ENCODE peak calls at places on chromosomes 16 and 17, in six cellular contexts. H is A549, I is HepG2, A is SK-N-SH, G is GM12878, Z is H1. T is an unnamed sample.

GRCh38 chr16:29962344-29962994 is 590 bp downstream of the TMEM219 start:
- DNase-seq in A (no peak), Z (no peak), I (peak), H (peak), G (no peak), T (peak)

GRCh38 chr17:11705111-11705510 is 106.8 kb downstream of the DNAH9 start:
- DNase-seq in G (no peak), H (no peak), A (no peak), I (peak), Z (no peak), T (no peak)

GRCh38 chr17:48021964-48022363 is 15.6 kb downstream of the COPZ2 start:
- DNase-seq in Z (no peak), I (no peak), A (no peak), G (no peak), H (no peak), T (no peak)

GRCh38 chr17:12765544-12765943 is 23.8 kb upstream of the ARHGAP44 start:
- DNase-seq in Z (no peak), I (no peak), G (no peak), H (peak), A (no peak), T (peak)

GRCh38 chr17:60640503-60640902 is 37.1 kb upstream of the BCAS3 start:
- DNase-seq in A (no peak), Z (no peak), H (peak), G (no peak), I (peak), T (no peak)

GRCh38 chr16:86984286-86984685 is 332.9 kb downstream of the C16orf95 start:
- DNase-seq in I (no peak), A (no peak), Z (no peak), G (no peak), H (no peak), T (no peak)

GRCh38 chr17:27466748-27467375 is 10.6 kb downstream of the KSR1 start:
- DNase-seq in Z (no peak), G (peak), I (no peak), A (no peak), H (no peak), T (no peak)

GRCh38 chr16:51124896-51125295 is 26.2 kb downstream of the SALL1 start:
- DNase-seq in I (no peak), A (no peak), H (no peak), G (no peak), Z (no peak), T (no peak)

GRCh38 chr17:30961213-30962188 is 9.3 kb upstream of the RNF135 start:
- DNase-seq in G (peak), Z (no peak), A (no peak), H (peak), I (no peak), T (no peak)

GRCh38 chr17:6666077-6666521 is 14.5 kb downstream of the C17orf100 start:
- DNase-seq in I (peak), G (no peak), H (peak), A (peak), Z (peak), T (peak)

GRCh38 chr17:68591583-68591982 is 9.6 kb downstream of the FAM20A start:
- DNase-seq in Z (no peak), A (no peak), H (no peak), G (no peak), I (no peak), T (peak)

GRCh38 chr17:52828621-52829020 is 670.1 kb upstream of the CA10 start:
- DNase-seq in G (no peak), Z (no peak), H (peak), I (no peak), A (no peak), T (no peak)

GRCh38 chr17:81034168-81034777 is 678 bp upstream of the BAIAP2 start:
- DNase-seq in G (no peak), H (no peak), I (no peak), A (no peak), Z (no peak), T (no peak)

GRCh38 chr17:81580481-81580880 is 28.3 kb upstream of the FAAP100 start:
- DNase-seq in G (no peak), I (no peak), H (no peak), Z (no peak), A (no peak), T (peak)

GRCh38 chr17:41404024-41404651 is 6.7 kb upstream of the KRT31 start:
- DNase-seq in G (no peak), A (no peak), I (peak), Z (no peak), H (peak), T (peak)

GRCh38 chr16:720507-720989 is 398 bp upstream of the ANTKMT start:
- DNase-seq in H (peak), A (peak), G (no peak), Z (no peak), I (no peak), T (peak)

GRCh38 chr16:719815-720506 is 985 bp upstream of the ANTKMT start:
- DNase-seq in A (peak), H (peak), G (no peak), I (peak), Z (no peak), T (no peak)

GRCh38 chr16:721765-722481 is 977 bp downstream of the ANTKMT start:
- DNase-seq in I (no peak), H (no peak), A (peak), Z (no peak), G (no peak), T (peak)

GRCh38 chr16:722835-723633 is 2.1 kb downstream of the ANTKMT start:
- DNase-seq in A (no peak), G (no peak), H (no peak), Z (no peak), I (no peak), T (no peak)

GRCh38 chr16:720990-721764 is at the start of gene ANTKMT:
- DNase-seq in Z (no peak), G (no peak), I (peak), A (peak), H (peak), T (peak)
- TF ChIP-seq CHD2 in Z (no peak), G (no peak), I (no peak), A (no peak), H (no peak), T (no peak)

DNA sequence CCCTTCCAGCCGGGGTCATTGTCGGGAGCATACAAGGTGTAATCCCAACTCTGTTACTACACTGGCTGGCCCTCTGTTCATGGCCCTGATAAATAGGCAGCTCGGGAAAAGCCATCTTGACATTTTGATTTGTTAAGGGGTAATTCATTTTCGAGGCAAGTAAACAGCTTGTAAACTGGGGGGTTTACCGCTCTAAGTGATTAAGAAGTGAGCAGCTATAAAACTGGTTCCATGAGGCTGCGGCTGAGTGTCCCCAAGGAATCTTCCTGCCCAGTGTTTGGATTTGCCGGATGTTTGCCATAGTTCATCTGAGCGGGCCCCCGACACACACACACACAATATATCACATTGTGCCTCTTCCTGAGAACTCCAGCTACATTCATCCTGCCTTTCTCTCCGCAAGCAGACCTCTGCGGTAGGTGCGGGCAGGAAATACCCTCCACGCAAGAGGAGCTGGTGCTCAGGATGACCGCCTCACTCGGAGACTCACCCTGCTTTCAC is 92.2 kb downstream of the SOCS1 start:
- DNase-seq in G (no peak), Z (no peak), I (no peak), A (no peak), H (no peak), T (no peak)
- TF ChIP-seq CHD2 in G (no peak), Z (no peak), I (no peak), A (no peak), H (no peak), T (no peak)

DNA sequence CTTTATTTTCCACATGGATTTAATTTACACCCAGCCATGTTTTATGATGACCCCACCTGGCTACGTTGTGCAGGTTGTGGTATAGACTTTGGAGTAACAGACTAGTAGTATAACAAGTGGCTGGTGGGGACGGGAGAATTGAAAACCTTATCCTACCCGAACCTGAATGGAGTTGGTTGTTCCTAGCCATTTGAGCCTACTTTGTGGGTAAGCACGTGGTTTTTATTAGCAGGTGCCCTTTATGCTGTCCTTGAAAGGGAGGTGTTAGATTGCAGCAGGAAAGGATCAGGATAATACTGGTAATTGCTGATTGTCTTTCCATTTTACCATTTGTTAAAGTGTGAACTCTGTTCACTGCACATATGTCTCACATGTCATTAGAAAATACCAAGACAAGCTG is 31.9 kb upstream of the PHAF1 start:
- DNase-seq in Z (no peak), G (no peak), I (no peak), A (no peak), H (no peak), T (no peak)
- TF ChIP-seq CHD2 in Z (no peak), G (no peak), I (no peak), A (no peak), H (no peak), T (no peak)

GRCh38 chr16:49491736-49492089 is 118.1 kb downstream of the C16orf78 start:
- DNase-seq in I (no peak), H (peak), Z (peak), A (no peak), G (no peak), T (no peak)

GRCh38 chr16:49493836-49494235 is 120.2 kb downstream of the C16orf78 start:
- DNase-seq in A (no peak), Z (no peak), H (no peak), G (no peak), I (no peak), T (no peak)

GRCh38 chr16:49492896-49493620 is 119.5 kb downstream of the C16orf78 start:
- DNase-seq in A (peak), G (no peak), Z (no peak), H (no peak), I (no peak), T (no peak)

GRCh38 chr16:49491111-49491670 is 117.6 kb downstream of the C16orf78 start:
- DNase-seq in Z (no peak), A (no peak), H (no peak), I (no peak), G (no peak), T (no peak)

DNA sequence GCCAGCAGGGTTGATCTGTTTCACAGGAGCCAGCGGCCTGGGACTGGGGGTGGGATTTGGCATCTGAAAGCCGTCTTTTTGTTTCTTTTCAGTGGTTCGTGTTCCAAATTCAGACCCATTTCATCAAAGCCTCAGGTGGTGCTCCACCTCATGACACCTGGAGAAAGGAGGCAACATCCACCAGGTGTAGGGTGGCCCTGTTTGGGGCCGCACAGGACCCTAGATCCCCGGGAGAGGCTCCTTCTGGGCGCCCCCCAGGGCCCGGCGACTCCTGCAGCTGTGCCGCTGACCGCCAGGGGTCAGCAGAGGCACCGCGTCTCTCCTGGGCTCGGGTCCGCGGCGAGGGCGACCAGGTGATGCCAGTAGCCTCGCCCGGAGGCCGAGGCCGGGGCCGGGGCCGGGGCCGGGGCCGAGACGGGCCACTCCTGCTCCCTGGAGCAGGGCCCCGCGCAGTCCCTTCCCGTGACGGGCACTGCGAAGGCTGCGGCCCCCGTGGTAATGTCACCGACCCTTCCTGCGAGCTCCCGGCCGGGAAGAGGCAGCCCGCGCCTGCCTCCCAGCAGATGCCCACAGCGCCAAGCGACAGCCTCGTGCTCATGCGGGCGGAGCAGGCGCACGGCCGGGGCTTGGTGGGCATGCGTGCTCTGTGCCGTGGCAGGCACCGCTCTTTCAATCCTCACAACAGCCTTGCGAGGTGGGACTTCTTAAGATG is 118.6 kb downstream of the C16orf78 start:
- DNase-seq in H (peak), I (no peak), Z (peak), G (no peak), A (peak), T (peak)
- TF ChIP-seq CHD2 in H (no peak), I (no peak), Z (no peak), G (no peak), A (no peak), T (no peak)

GRCh38 chr16:85027968-85028637 is 508 bp downstream of the KIAA0513 start:
- DNase-seq in G (no peak), Z (no peak), A (no peak), H (no peak), I (no peak), T (no peak)

GRCh38 chr16:85027349-85027967 is at the start of gene KIAA0513:
- DNase-seq in H (peak), G (peak), I (peak), A (peak), Z (peak), T (peak)

GRCh38 chr16:85029413-85029794 is 1.8 kb downstream of the KIAA0513 start:
- DNase-seq in Z (no peak), A (peak), I (no peak), H (no peak), G (peak), T (peak)

GRCh38 chr16:85029981-85030381 is 2.4 kb downstream of the KIAA0513 start:
- DNase-seq in Z (no peak), G (no peak), H (no peak), A (no peak), I (no peak), T (no peak)

DNA sequence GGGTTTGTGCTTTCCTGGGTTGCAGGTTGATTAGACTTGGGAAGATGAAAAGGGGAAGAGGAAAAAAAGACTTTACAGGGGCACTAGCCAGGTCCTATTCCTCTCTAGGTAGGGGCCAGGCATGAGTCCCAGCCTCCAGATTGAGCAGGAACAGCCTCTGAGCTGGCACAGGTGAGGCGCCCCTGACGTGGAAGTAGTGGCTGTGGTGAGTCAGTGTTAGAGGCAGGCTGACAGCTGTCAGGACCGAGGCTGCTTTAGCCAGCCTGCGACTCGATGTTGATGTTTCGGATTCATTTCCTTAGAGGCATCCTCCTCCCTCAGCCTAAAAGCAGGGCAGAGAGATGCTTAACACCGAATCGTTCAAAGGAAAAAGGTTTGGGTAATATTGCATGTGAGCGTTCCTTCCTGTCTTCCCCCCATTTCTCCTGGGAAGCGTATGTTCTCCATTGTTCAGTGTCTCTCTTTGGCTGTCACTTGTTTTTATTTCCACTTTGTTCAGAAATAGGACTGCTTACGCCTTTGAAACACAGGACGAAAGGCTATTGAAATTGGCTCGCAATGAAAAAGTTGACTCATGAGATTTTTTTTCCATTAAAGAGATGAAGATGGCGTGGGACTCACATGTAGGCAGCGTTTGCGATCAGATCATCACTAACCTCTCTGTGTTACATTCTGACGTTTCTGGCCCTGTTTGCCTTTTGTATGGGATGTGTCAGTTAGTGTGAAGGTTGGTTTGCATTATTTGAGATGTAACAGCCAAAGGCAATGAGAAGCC is 1.2 kb downstream of the KIAA0513 start:
- DNase-seq in H (no peak), I (no peak), A (no peak), G (no peak), Z (no peak), T (no peak)
- TF ChIP-seq CHD2 in H (no peak), I (no peak), A (no peak), G (no peak), Z (no peak), T (no peak)

GRCh38 chr17:77215281-77215680 is 74.5 kb downstream of the SEC14L1 start:
- DNase-seq in G (no peak), H (no peak), A (no peak), I (no peak), Z (no peak), T (no peak)

GRCh38 chr17:77216435-77216980 is 75.7 kb downstream of the SEC14L1 start:
- DNase-seq in Z (no peak), H (no peak), A (no peak), I (no peak), G (no peak), T (no peak)

GRCh38 chr17:77217136-77217535 is 76.4 kb downstream of the SEC14L1 start:
- DNase-seq in H (no peak), A (no peak), G (no peak), Z (no peak), I (no peak), T (no peak)

GRCh38 chr17:77218902-77219301 is 78.1 kb downstream of the SEC14L1 start:
- DNase-seq in Z (no peak), H (no peak), G (no peak), I (no peak), A (no peak), T (no peak)

GRCh38 chr17:77217566-77217965 is 76.8 kb downstream of the SEC14L1 start:
- DNase-seq in H (no peak), A (no peak), G (no peak), I (no peak), Z (no peak), T (no peak)
- TF ChIP-seq CHD2 in H (no peak), A (no peak), G (no peak), I (no peak), Z (no peak), T (no peak)